ENCODE peak calls at places on chromosomes 3 and 15, in eight cellular contexts. One of them, this sample, is unnamed.
A peak's percentile ranks its signal among the peaks of the same experiment; 100 is the strongest.

GRCh38 chr3:175338775-175339535 is 479.8 kb downstream of the NAALADL2 start:
- DNase-seq in ELF-1: peak; percentile 42
- DNase-seq in GOT3: no peak
- DNase-seq in head of caudate nucleus: no peak
- DNase-seq in activated naive CD8-positive, alpha-beta T cell treated with anti-CD3 and anti-CD28 coated beads for 36 hours: no peak
- DNase-seq in CD8-positive, alpha-beta T cell: no peak
- DNase-seq in RWPE2: no peak
- DNase-seq in C1 segment of cervical spinal cord: no peak
- DNase-seq in this sample: peak; percentile 16

GRCh38 chr3:45353070-45353469 is 35.3 kb upstream of the LARS2 start:
- DNase-seq in activated naive CD8-positive, alpha-beta T cell treated with anti-CD3 and anti-CD28 coated beads for 36 hours: no peak
- DNase-seq in CD8-positive, alpha-beta T cell: no peak
- DNase-seq in GOT3: no peak
- DNase-seq in RWPE2: no peak
- DNase-seq in C1 segment of cervical spinal cord: no peak
- DNase-seq in head of caudate nucleus: no peak
- DNase-seq in ELF-1: no peak
- DNase-seq in this sample: no peak

GRCh38 chr3:142888484-142889262 is at the start of gene PCOLCE2:
- DNase-seq in GOT3: no peak
- DNase-seq in RWPE2: peak; percentile 55
- DNase-seq in activated naive CD8-positive, alpha-beta T cell treated with anti-CD3 and anti-CD28 coated beads for 36 hours: peak; percentile 49
- DNase-seq in CD8-positive, alpha-beta T cell: no peak
- DNase-seq in head of caudate nucleus: peak; percentile 5
- DNase-seq in ELF-1: peak; percentile 81
- DNase-seq in C1 segment of cervical spinal cord: peak; percentile 2
- DNase-seq in this sample: peak; percentile 54

GRCh38 chr15:98845138-98845884 is 162.3 kb downstream of the PGPEP1L start:
- DNase-seq in activated naive CD8-positive, alpha-beta T cell treated with anti-CD3 and anti-CD28 coated beads for 36 hours: no peak
- DNase-seq in GOT3: no peak
- DNase-seq in head of caudate nucleus: no peak
- DNase-seq in RWPE2: no peak
- DNase-seq in C1 segment of cervical spinal cord: no peak
- DNase-seq in CD8-positive, alpha-beta T cell: no peak
- DNase-seq in ELF-1: no peak
- DNase-seq in this sample: no peak

GRCh38 chr3:194671900-194672808 is at the start of gene LSG1:
- DNase-seq in activated naive CD8-positive, alpha-beta T cell treated with anti-CD3 and anti-CD28 coated beads for 36 hours: peak; percentile 88
- DNase-seq in C1 segment of cervical spinal cord: peak; percentile 88
- DNase-seq in CD8-positive, alpha-beta T cell: peak; percentile 75
- DNase-seq in head of caudate nucleus: peak; percentile 94
- DNase-seq in RWPE2: peak; percentile 83
- DNase-seq in ELF-1: peak; percentile 96
- DNase-seq in GOT3: peak; percentile 79
- DNase-seq in this sample: peak; percentile 94

GRCh38 chr3:105274958-105275357 is 91.8 kb upstream of the ALCAM start:
- DNase-seq in RWPE2: peak; percentile 74
- DNase-seq in CD8-positive, alpha-beta T cell: no peak
- DNase-seq in head of caudate nucleus: no peak
- DNase-seq in activated naive CD8-positive, alpha-beta T cell treated with anti-CD3 and anti-CD28 coated beads for 36 hours: no peak
- DNase-seq in C1 segment of cervical spinal cord: no peak
- DNase-seq in GOT3: no peak
- DNase-seq in ELF-1: no peak
- DNase-seq in this sample: no peak

GRCh38 chr3:111858641-111859040 is 424 bp upstream of the PHLDB2 start:
- DNase-seq in GOT3: no peak
- DNase-seq in C1 segment of cervical spinal cord: no peak
- DNase-seq in head of caudate nucleus: no peak
- DNase-seq in ELF-1: no peak
- DNase-seq in RWPE2: no peak
- DNase-seq in CD8-positive, alpha-beta T cell: no peak
- DNase-seq in activated naive CD8-positive, alpha-beta T cell treated with anti-CD3 and anti-CD28 coated beads for 36 hours: no peak
- DNase-seq in this sample: no peak

GRCh38 chr3:32963871-32964270 is 12.4 kb downstream of the CCR4 start:
- DNase-seq in CD8-positive, alpha-beta T cell: no peak
- DNase-seq in ELF-1: no peak
- DNase-seq in head of caudate nucleus: no peak
- DNase-seq in C1 segment of cervical spinal cord: no peak
- DNase-seq in activated naive CD8-positive, alpha-beta T cell treated with anti-CD3 and anti-CD28 coated beads for 36 hours: no peak
- DNase-seq in RWPE2: no peak
- DNase-seq in GOT3: no peak
- DNase-seq in this sample: no peak

GRCh38 chr15:101153801-101154656 is 97.8 kb downstream of the CHSY1 start:
- DNase-seq in C1 segment of cervical spinal cord: no peak
- DNase-seq in RWPE2: peak; percentile 54
- DNase-seq in ELF-1: no peak
- DNase-seq in head of caudate nucleus: no peak
- DNase-seq in GOT3: no peak
- DNase-seq in activated naive CD8-positive, alpha-beta T cell treated with anti-CD3 and anti-CD28 coated beads for 36 hours: no peak
- DNase-seq in CD8-positive, alpha-beta T cell: no peak
- DNase-seq in this sample: no peak

GRCh38 chr3:33392703-33393125 is 47.5 kb downstream of the UBP1 start:
- DNase-seq in head of caudate nucleus: no peak
- DNase-seq in GOT3: peak; percentile 38
- DNase-seq in ELF-1: no peak
- DNase-seq in CD8-positive, alpha-beta T cell: no peak
- DNase-seq in C1 segment of cervical spinal cord: no peak
- DNase-seq in activated naive CD8-positive, alpha-beta T cell treated with anti-CD3 and anti-CD28 coated beads for 36 hours: no peak
- DNase-seq in RWPE2: peak; percentile 73
- DNase-seq in this sample: no peak

GRCh38 chr15:89907289-89907688 is 5.5 kb downstream of the ARPIN start:
- DNase-seq in ELF-1: no peak
- DNase-seq in RWPE2: peak; percentile 42
- DNase-seq in C1 segment of cervical spinal cord: no peak
- DNase-seq in GOT3: no peak
- DNase-seq in activated naive CD8-positive, alpha-beta T cell treated with anti-CD3 and anti-CD28 coated beads for 36 hours: no peak
- DNase-seq in head of caudate nucleus: peak; percentile 18
- DNase-seq in CD8-positive, alpha-beta T cell: no peak
- DNase-seq in this sample: no peak

GRCh38 chr3:65837604-65838003 is 201.1 kb downstream of the MAGI1 start:
- DNase-seq in C1 segment of cervical spinal cord: no peak
- DNase-seq in RWPE2: no peak
- DNase-seq in activated naive CD8-positive, alpha-beta T cell treated with anti-CD3 and anti-CD28 coated beads for 36 hours: no peak
- DNase-seq in head of caudate nucleus: no peak
- DNase-seq in CD8-positive, alpha-beta T cell: no peak
- DNase-seq in ELF-1: no peak
- DNase-seq in GOT3: no peak
- DNase-seq in this sample: no peak

GRCh38 chr3:66854752-66855151 is 143.4 kb upstream of the KBTBD8 start:
- DNase-seq in ELF-1: no peak
- DNase-seq in GOT3: no peak
- DNase-seq in head of caudate nucleus: no peak
- DNase-seq in CD8-positive, alpha-beta T cell: no peak
- DNase-seq in activated naive CD8-positive, alpha-beta T cell treated with anti-CD3 and anti-CD28 coated beads for 36 hours: no peak
- DNase-seq in C1 segment of cervical spinal cord: no peak
- DNase-seq in RWPE2: no peak
- DNase-seq in this sample: no peak

GRCh38 chr15:76337047-76337738 is 620 bp downstream of the ISL2 start:
- DNase-seq in C1 segment of cervical spinal cord: no peak
- DNase-seq in CD8-positive, alpha-beta T cell: no peak
- DNase-seq in RWPE2: no peak
- DNase-seq in ELF-1: peak; percentile 31
- DNase-seq in head of caudate nucleus: no peak
- DNase-seq in GOT3: no peak
- DNase-seq in activated naive CD8-positive, alpha-beta T cell treated with anti-CD3 and anti-CD28 coated beads for 36 hours: no peak
- DNase-seq in this sample: no peak

GRCh38 chr3:112635674-112636073 is 5.3 kb downstream of the CCDC80 start:
- DNase-seq in C1 segment of cervical spinal cord: no peak
- DNase-seq in ELF-1: no peak
- DNase-seq in GOT3: no peak
- DNase-seq in CD8-positive, alpha-beta T cell: no peak
- DNase-seq in head of caudate nucleus: no peak
- DNase-seq in RWPE2: no peak
- DNase-seq in activated naive CD8-positive, alpha-beta T cell treated with anti-CD3 and anti-CD28 coated beads for 36 hours: no peak
- DNase-seq in this sample: no peak

GRCh38 chr3:13227315-13228165 is 154.3 kb upstream of the IQSEC1 start:
- DNase-seq in activated naive CD8-positive, alpha-beta T cell treated with anti-CD3 and anti-CD28 coated beads for 36 hours: no peak
- DNase-seq in head of caudate nucleus: no peak
- DNase-seq in C1 segment of cervical spinal cord: no peak
- DNase-seq in RWPE2: no peak
- DNase-seq in GOT3: no peak
- DNase-seq in ELF-1: no peak
- DNase-seq in CD8-positive, alpha-beta T cell: no peak
- DNase-seq in this sample: no peak

GRCh38 chr3:12986986-12987385 is 86.2 kb downstream of the IQSEC1 start:
- DNase-seq in C1 segment of cervical spinal cord: no peak
- DNase-seq in RWPE2: no peak
- DNase-seq in ELF-1: peak; percentile 71
- DNase-seq in CD8-positive, alpha-beta T cell: no peak
- DNase-seq in activated naive CD8-positive, alpha-beta T cell treated with anti-CD3 and anti-CD28 coated beads for 36 hours: no peak
- DNase-seq in GOT3: no peak
- DNase-seq in head of caudate nucleus: no peak
- DNase-seq in this sample: no peak

GRCh38 chr15:96345560-96346389 is 15.3 kb downstream of the NR2F2 start:
- DNase-seq in C1 segment of cervical spinal cord: peak; percentile 67
- DNase-seq in CD8-positive, alpha-beta T cell: no peak
- DNase-seq in RWPE2: no peak
- DNase-seq in head of caudate nucleus: peak; percentile 61
- DNase-seq in activated naive CD8-positive, alpha-beta T cell treated with anti-CD3 and anti-CD28 coated beads for 36 hours: no peak
- DNase-seq in ELF-1: peak; percentile 76
- DNase-seq in GOT3: peak; percentile 31
- DNase-seq in this sample: peak; percentile 88

GRCh38 chr3:87082806-87083440 is 92.0 kb upstream of the VGLL3 start:
- DNase-seq in RWPE2: no peak
- DNase-seq in CD8-positive, alpha-beta T cell: no peak
- DNase-seq in C1 segment of cervical spinal cord: no peak
- DNase-seq in activated naive CD8-positive, alpha-beta T cell treated with anti-CD3 and anti-CD28 coated beads for 36 hours: no peak
- DNase-seq in GOT3: no peak
- DNase-seq in ELF-1: peak; percentile 34
- DNase-seq in head of caudate nucleus: peak; percentile 55
- DNase-seq in this sample: no peak

GRCh38 chr3:188396251-188396650 is 242.3 kb downstream of the LPP start:
- DNase-seq in GOT3: no peak
- DNase-seq in ELF-1: no peak
- DNase-seq in activated naive CD8-positive, alpha-beta T cell treated with anti-CD3 and anti-CD28 coated beads for 36 hours: no peak
- DNase-seq in RWPE2: no peak
- DNase-seq in C1 segment of cervical spinal cord: no peak
- DNase-seq in head of caudate nucleus: no peak
- DNase-seq in CD8-positive, alpha-beta T cell: no peak
- DNase-seq in this sample: no peak

GRCh38 chr3:127822836-127823589 is 698 bp upstream of the MGLL start:
- DNase-seq in activated naive CD8-positive, alpha-beta T cell treated with anti-CD3 and anti-CD28 coated beads for 36 hours: peak; percentile 22
- DNase-seq in ELF-1: no peak
- DNase-seq in RWPE2: no peak
- DNase-seq in head of caudate nucleus: peak; percentile 62
- DNase-seq in C1 segment of cervical spinal cord: peak; percentile 63
- DNase-seq in GOT3: no peak
- DNase-seq in CD8-positive, alpha-beta T cell: no peak
- DNase-seq in this sample: peak; percentile 75

GRCh38 chr3:68973635-68974034 is 39.8 kb downstream of the EOGT start:
- DNase-seq in RWPE2: no peak
- DNase-seq in GOT3: no peak
- DNase-seq in ELF-1: no peak
- DNase-seq in activated naive CD8-positive, alpha-beta T cell treated with anti-CD3 and anti-CD28 coated beads for 36 hours: no peak
- DNase-seq in CD8-positive, alpha-beta T cell: no peak
- DNase-seq in C1 segment of cervical spinal cord: no peak
- DNase-seq in head of caudate nucleus: no peak
- DNase-seq in this sample: no peak

GRCh38 chr15:77795446-77795845 is 162.7 kb upstream of the LINGO1 start:
- DNase-seq in RWPE2: no peak
- DNase-seq in GOT3: no peak
- DNase-seq in C1 segment of cervical spinal cord: no peak
- DNase-seq in activated naive CD8-positive, alpha-beta T cell treated with anti-CD3 and anti-CD28 coated beads for 36 hours: no peak
- DNase-seq in head of caudate nucleus: no peak
- DNase-seq in ELF-1: no peak
- DNase-seq in CD8-positive, alpha-beta T cell: no peak
- DNase-seq in this sample: no peak

GRCh38 chr3:134197681-134198261 is 52.9 kb downstream of the RYK start:
- DNase-seq in ELF-1: no peak
- DNase-seq in GOT3: no peak
- DNase-seq in CD8-positive, alpha-beta T cell: no peak
- DNase-seq in RWPE2: no peak
- DNase-seq in head of caudate nucleus: peak; percentile 22
- DNase-seq in activated naive CD8-positive, alpha-beta T cell treated with anti-CD3 and anti-CD28 coated beads for 36 hours: no peak
- DNase-seq in C1 segment of cervical spinal cord: no peak
- DNase-seq in this sample: no peak

GRCh38 chr15:65862682-65863081 is 6.6 kb upstream of the RAB11A start:
- DNase-seq in CD8-positive, alpha-beta T cell: peak; percentile 5
- DNase-seq in activated naive CD8-positive, alpha-beta T cell treated with anti-CD3 and anti-CD28 coated beads for 36 hours: peak; percentile 71
- DNase-seq in head of caudate nucleus: no peak
- DNase-seq in C1 segment of cervical spinal cord: no peak
- DNase-seq in ELF-1: peak; percentile 93
- DNase-seq in GOT3: no peak
- DNase-seq in RWPE2: no peak
- DNase-seq in this sample: peak; percentile 36

GRCh38 chr15:69685524-69686452 is 233.2 kb downstream of the RPLP1 start:
- DNase-seq in ELF-1: no peak
- DNase-seq in activated naive CD8-positive, alpha-beta T cell treated with anti-CD3 and anti-CD28 coated beads for 36 hours: no peak
- DNase-seq in GOT3: no peak
- DNase-seq in C1 segment of cervical spinal cord: no peak
- DNase-seq in head of caudate nucleus: no peak
- DNase-seq in RWPE2: no peak
- DNase-seq in CD8-positive, alpha-beta T cell: no peak
- DNase-seq in this sample: no peak

GRCh38 chr3:57820479-57820878 is 64.4 kb downstream of the SLMAP start:
- DNase-seq in RWPE2: no peak
- DNase-seq in CD8-positive, alpha-beta T cell: no peak
- DNase-seq in head of caudate nucleus: no peak
- DNase-seq in activated naive CD8-positive, alpha-beta T cell treated with anti-CD3 and anti-CD28 coated beads for 36 hours: no peak
- DNase-seq in ELF-1: no peak
- DNase-seq in C1 segment of cervical spinal cord: no peak
- DNase-seq in GOT3: no peak
- DNase-seq in this sample: no peak

GRCh38 chr15:84638103-84638502 is 16.0 kb downstream of the WDR73 start:
- DNase-seq in head of caudate nucleus: no peak
- DNase-seq in C1 segment of cervical spinal cord: peak; percentile 42
- DNase-seq in GOT3: no peak
- DNase-seq in CD8-positive, alpha-beta T cell: no peak
- DNase-seq in RWPE2: no peak
- DNase-seq in activated naive CD8-positive, alpha-beta T cell treated with anti-CD3 and anti-CD28 coated beads for 36 hours: no peak
- DNase-seq in ELF-1: peak; percentile 37
- DNase-seq in this sample: no peak

GRCh38 chr15:69637818-69638217 is 185.2 kb downstream of the RPLP1 start:
- DNase-seq in head of caudate nucleus: no peak
- DNase-seq in ELF-1: no peak
- DNase-seq in GOT3: no peak
- DNase-seq in CD8-positive, alpha-beta T cell: no peak
- DNase-seq in RWPE2: no peak
- DNase-seq in C1 segment of cervical spinal cord: no peak
- DNase-seq in activated naive CD8-positive, alpha-beta T cell treated with anti-CD3 and anti-CD28 coated beads for 36 hours: no peak
- DNase-seq in this sample: no peak

GRCh38 chr15:85463976-85464375 is 83.6 kb downstream of the AKAP13 start:
- DNase-seq in C1 segment of cervical spinal cord: no peak
- DNase-seq in GOT3: no peak
- DNase-seq in activated naive CD8-positive, alpha-beta T cell treated with anti-CD3 and anti-CD28 coated beads for 36 hours: no peak
- DNase-seq in CD8-positive, alpha-beta T cell: no peak
- DNase-seq in ELF-1: no peak
- DNase-seq in RWPE2: no peak
- DNase-seq in head of caudate nucleus: no peak
- DNase-seq in this sample: no peak

GRCh38 chr15:39407116-39407515 is 173.8 kb upstream of the THBS1 start:
- DNase-seq in CD8-positive, alpha-beta T cell: no peak
- DNase-seq in GOT3: no peak
- DNase-seq in activated naive CD8-positive, alpha-beta T cell treated with anti-CD3 and anti-CD28 coated beads for 36 hours: no peak
- DNase-seq in ELF-1: no peak
- DNase-seq in C1 segment of cervical spinal cord: no peak
- DNase-seq in head of caudate nucleus: no peak
- DNase-seq in RWPE2: no peak
- DNase-seq in this sample: no peak

GRCh38 chr3:12571986-12572385 is 15.1 kb downstream of the MKRN2 start:
- DNase-seq in activated naive CD8-positive, alpha-beta T cell treated with anti-CD3 and anti-CD28 coated beads for 36 hours: no peak
- DNase-seq in ELF-1: no peak
- DNase-seq in C1 segment of cervical spinal cord: no peak
- DNase-seq in RWPE2: no peak
- DNase-seq in GOT3: no peak
- DNase-seq in CD8-positive, alpha-beta T cell: no peak
- DNase-seq in head of caudate nucleus: no peak
- DNase-seq in this sample: no peak

GRCh38 chr3:62874398-62875102 is 666 bp downstream of the CADPS start:
- DNase-seq in RWPE2: no peak
- DNase-seq in GOT3: no peak
- DNase-seq in ELF-1: no peak
- DNase-seq in head of caudate nucleus: peak; percentile 5
- DNase-seq in C1 segment of cervical spinal cord: peak; percentile 74
- DNase-seq in CD8-positive, alpha-beta T cell: no peak
- DNase-seq in activated naive CD8-positive, alpha-beta T cell treated with anti-CD3 and anti-CD28 coated beads for 36 hours: peak; percentile 0
- DNase-seq in this sample: no peak

GRCh38 chr3:111735271-111735758 is 123.8 kb upstream of the PHLDB2 start:
- DNase-seq in CD8-positive, alpha-beta T cell: no peak
- DNase-seq in ELF-1: peak; percentile 15
- DNase-seq in head of caudate nucleus: no peak
- DNase-seq in RWPE2: peak; percentile 78
- DNase-seq in GOT3: no peak
- DNase-seq in activated naive CD8-positive, alpha-beta T cell treated with anti-CD3 and anti-CD28 coated beads for 36 hours: no peak
- DNase-seq in C1 segment of cervical spinal cord: no peak
- DNase-seq in this sample: no peak